ENCODE peak calls at places on chromosome 13, in six cellular contexts. J is ovary, G is lung, U is T-helper 1 cell, Z is GM19239, T is adrenal gland. Y is an unnamed sample.

GRCh38 chr13:32889986-32890565 is 126.1 kb upstream of the KL start:
- DNase-seq in T (no peak), Z (no peak), U (no peak), J (no peak), G (no peak), Y (no peak)

GRCh38 chr13:75825161-75825560 is 189.0 kb downstream of the LMO7 start:
- DNase-seq in U (no peak), G (no peak), J (no peak), Z (no peak), T (no peak), Y (no peak)

GRCh38 chr13:95301135-95301946 is at the start of gene ABCC4:
- DNase-seq in G (peak; percentile 67), T (peak; percentile 52), U (peak; percentile 52), J (peak; percentile 65), Z (peak; percentile 83), Y (peak; percentile 41)

GRCh38 chr13:72648513-72649065 is 78.8 kb downstream of the MZT1 start:
- DNase-seq in Z (no peak), U (no peak), G (no peak), T (no peak), J (no peak), Y (no peak)

GRCh38 chr13:38213307-38213706 is 136.3 kb upstream of the UFM1 start:
- DNase-seq in U (no peak), J (no peak), T (no peak), G (no peak), Z (no peak), Y (no peak)

GRCh38 chr13:60583196-60583908 is 186.3 kb downstream of the TDRD3 start:
- DNase-seq in J (no peak), G (no peak), Z (no peak), T (no peak), U (no peak), Y (no peak)

GRCh38 chr13:48412881-48413351 is at the start of gene LPAR6:
- DNase-seq in U (peak; percentile 71), J (no peak), Z (no peak), G (no peak), T (no peak), Y (no peak)

GRCh38 chr13:72163671-72164070 is 296.7 kb upstream of the DACH1 start:
- DNase-seq in U (no peak), J (no peak), Z (no peak), G (no peak), T (no peak), Y (no peak)

GRCh38 chr13:95641961-95642621 is 2.4 kb downstream of the DZIP1 start:
- DNase-seq in G (peak; percentile 33), Z (no peak), U (no peak), J (peak; percentile 43), T (peak; percentile 26), Y (no peak)

GRCh38 chr13:84658881-84659661 is 776.8 kb upstream of the SLITRK1 start:
- DNase-seq in U (no peak), T (no peak), Z (no peak), G (no peak), J (no peak), Y (no peak)

GRCh38 chr13:32026619-32027018 is 5.0 kb upstream of the FRY start:
- DNase-seq in J (no peak), G (no peak), T (no peak), U (no peak), Z (no peak), Y (no peak)

GRCh38 chr13:51218691-51219090 is 3.5 kb upstream of the FAM124A start:
- DNase-seq in Z (no peak), G (no peak), U (no peak), J (no peak), T (no peak), Y (no peak)

GRCh38 chr13:25217023-25217909 is 45.2 kb upstream of the AMER2 start:
- DNase-seq in J (no peak), T (no peak), Z (no peak), U (no peak), G (no peak), Y (no peak)

GRCh38 chr13:77767413-77767812 is 69.9 kb downstream of the SLAIN1 start:
- DNase-seq in T (no peak), U (no peak), G (no peak), J (no peak), Z (no peak), Y (no peak)

GRCh38 chr13:111658150-111659100 is 338.0 kb downstream of the TEX29 start:
- DNase-seq in Z (no peak), J (no peak), T (no peak), U (no peak), G (no peak), Y (no peak)

GRCh38 chr13:45341799-45342584 is 1.0 kb upstream of the TPT1 start:
- DNase-seq in Z (no peak), G (peak; percentile 58), U (no peak), T (peak; percentile 68), J (no peak), Y (no peak)

GRCh38 chr13:46321494-46322225 is 65.4 kb downstream of the RUBCNL start:
- DNase-seq in T (peak; percentile 41), G (no peak), J (no peak), Z (peak; percentile 29), U (peak; percentile 81), Y (peak; percentile 73)

GRCh38 chr13:23455401-23456185 is 22.1 kb upstream of the SACS start:
- DNase-seq in Z (no peak), T (no peak), U (no peak), J (no peak), G (no peak), Y (no peak)

GRCh38 chr13:111176421-111176820 is 61.3 kb downstream of the ARHGEF7 start:
- DNase-seq in T (no peak), J (no peak), Z (no peak), G (no peak), U (no peak), Y (no peak)

GRCh38 chr13:98265669-98266551 is 88.8 kb upstream of the RNF113B start:
- DNase-seq in T (peak; percentile 44), U (no peak), J (no peak), G (no peak), Z (no peak), Y (no peak)

GRCh38 chr13:50016421-50016820 is 1.2 kb downstream of the KCNRG start:
- DNase-seq in Z (no peak), U (no peak), J (no peak), T (no peak), G (no peak), Y (no peak)

GRCh38 chr13:58087566-58087965 is 456.0 kb downstream of the PCDH17 start:
- DNase-seq in G (no peak), T (no peak), J (no peak), Z (no peak), U (no peak), Y (no peak)

GRCh38 chr13:99566125-99567083 is 65.1 kb downstream of the TM9SF2 start:
- DNase-seq in Z (no peak), U (no peak), G (no peak), J (no peak), T (no peak), Y (no peak)

GRCh38 chr13:98962901-98963594 is 14.8 kb downstream of the DOCK9 start:
- DNase-seq in U (no peak), G (no peak), Z (no peak), T (no peak), J (no peak), Y (no peak)